ENCODE peak calls at places on chromosomes 11 and 22, in eight cellular contexts. J is MCF 10A; O is ecto neural progenitor cell; U is activated CD4-positive, CD25-positive, alpha-beta regulatory T cell; Y is kidney glomerular epithelial cell; V is Kasumi-1; K is HT-29; L is EL. F is an unnamed sample.

GRCh38 chr11:62013266-62014157 is 46.1 kb upstream of the FTH1 start:
- DNase-seq in J (peak), O (no peak), U (no peak), Y (peak), V (no peak), K (peak), L (peak), F (no peak)

GRCh38 chr11:45322111-45322705 is 36.1 kb upstream of the SYT13 start:
- DNase-seq in J (no peak), O (no peak), U (no peak), Y (no peak), V (no peak), K (no peak), L (no peak), F (no peak)

GRCh38 chr11:92611157-92611556 is 358.3 kb upstream of the MTNR1B start:
- DNase-seq in J (no peak), O (no peak), U (no peak), Y (no peak), V (no peak), K (no peak), L (no peak), F (no peak)

GRCh38 chr22:45397806-45398205 is 15.6 kb downstream of the SMC1B start:
- DNase-seq in J (no peak), O (no peak), U (no peak), Y (no peak), V (no peak), K (no peak), L (no peak), F (no peak)

GRCh38 chr11:73308963-73309960 is 1.2 kb downstream of the ARHGEF17 start:
- DNase-seq in J (peak), O (peak), U (no peak), Y (peak), V (peak), K (peak), L (peak), F (peak)

GRCh38 chr11:23123766-23124165 is 263.5 kb upstream of the CCDC179 start:
- DNase-seq in J (no peak), O (no peak), U (no peak), Y (peak), V (no peak), K (peak), L (peak), F (peak)

GRCh38 chr22:32997295-32997694 is 60.9 kb downstream of the SYN3 start:
- DNase-seq in J (no peak), O (no peak), U (no peak), Y (no peak), V (no peak), K (no peak), L (no peak), F (no peak)

GRCh38 chr11:35013514-35014191 is 97.2 kb downstream of the PDHX start:
- DNase-seq in J (no peak), O (no peak), U (no peak), Y (no peak), V (no peak), K (no peak), L (no peak), F (no peak)

GRCh38 chr11:130548491-130548833 is 100.0 kb downstream of the ADAMTS15 start:
- DNase-seq in J (no peak), O (no peak), U (no peak), Y (no peak), V (no peak), K (no peak), L (peak), F (no peak)

GRCh38 chr22:32587449-32587848 is 112.8 kb downstream of the FBXO7 start:
- DNase-seq in J (no peak), O (no peak), U (no peak), Y (no peak), V (no peak), K (no peak), L (no peak), F (no peak)

GRCh38 chr11:73582636-73583035 is 15.3 kb downstream of the FAM168A start:
- DNase-seq in J (no peak), O (no peak), U (no peak), Y (no peak), V (no peak), K (no peak), L (no peak), F (no peak)

GRCh38 chr11:12840871-12841516 is 166.8 kb downstream of the TEAD1 start:
- DNase-seq in J (peak), O (no peak), U (no peak), Y (no peak), V (no peak), K (peak), L (peak), F (no peak)

F was measured in AG08396.